ENCODE peak calls at places on chromosomes 7 and 10, in eight cellular contexts. W is K562, P is sigmoid colon, V is esophagus muscularis mucosa, T is ovary, Z is stomach, N is A549, G is upper lobe of left lung. Q is an unnamed sample.

GRCh38 chr10:79242620-79243152 is 104.6 kb upstream of the PPIF start:
- DNase-seq in W (no peak), P (peak), V (no peak), T (peak), Z (peak), N (no peak), G (peak), Q (no peak)

GRCh38 chr10:88064608-88065383 is 201.4 kb downstream of the PTEN start:
- DNase-seq in W (no peak), P (peak), V (peak), T (no peak), Z (peak), N (no peak), G (peak), Q (peak)

GRCh38 chr7:28900311-28900710 is 57.8 kb downstream of the TRIL start:
- DNase-seq in W (no peak), P (no peak), V (no peak), T (no peak), Z (no peak), N (no peak), G (no peak), Q (no peak)

GRCh38 chr7:11434371-11434770 is 397.6 kb downstream of the THSD7A start:
- DNase-seq in W (no peak), P (no peak), V (no peak), T (no peak), Z (no peak), N (no peak), G (no peak), Q (no peak)

GRCh38 chr10:60827791-60828488 is 49.7 kb downstream of the CDK1 start:
- DNase-seq in W (peak), P (no peak), V (no peak), T (no peak), Z (no peak), N (no peak), G (no peak), Q (no peak)

GRCh38 chr7:68146970-68147369 is 1150.3 kb downstream of the TYW1 start:
- DNase-seq in W (no peak), P (no peak), V (no peak), T (no peak), Z (no peak), N (no peak), G (no peak), Q (no peak)

GRCh38 chr10:47165711-47166404 is 134.1 kb upstream of the GDF10 start:
- DNase-seq in W (no peak), P (peak), V (peak), T (peak), Z (no peak), N (no peak), G (peak), Q (peak)

GRCh38 chr10:44261710-44262455 is 123.0 kb downstream of the CXCL12 start:
- DNase-seq in W (no peak), P (peak), V (peak), T (no peak), Z (no peak), N (no peak), G (no peak), Q (no peak)

GRCh38 chr10:98186681-98187080 is 52.2 kb downstream of the R3HCC1L start:
- DNase-seq in W (no peak), P (no peak), V (no peak), T (no peak), Z (no peak), N (no peak), G (no peak), Q (no peak)

GRCh38 chr10:71757450-71757918 is 15.8 kb downstream of the VSIR start:
- DNase-seq in W (no peak), P (no peak), V (no peak), T (no peak), Z (no peak), N (no peak), G (no peak), Q (no peak)

GRCh38 chr7:87152112-87152896 is at the start of gene DMTF1:
- DNase-seq in W (peak), P (peak), V (peak), T (peak), Z (peak), N (peak), G (peak), Q (peak)

GRCh38 chr10:88089498-88089897 is 226.1 kb downstream of the PTEN start:
- DNase-seq in W (no peak), P (no peak), V (no peak), T (no peak), Z (peak), N (no peak), G (peak), Q (no peak)

GRCh38 chr10:124739996-124740373 is 4.2 kb downstream of the FAM53B start:
- DNase-seq in W (no peak), P (no peak), V (no peak), T (peak), Z (no peak), N (no peak), G (no peak), Q (peak)

GRCh38 chr7:138625849-138626230 is 75.3 kb downstream of the SVOPL start:
- DNase-seq in W (no peak), P (no peak), V (no peak), T (no peak), Z (no peak), N (no peak), G (no peak), Q (no peak)

GRCh38 chr10:132544744-132545658 is 7.4 kb downstream of the INPP5A start:
- DNase-seq in W (peak), P (peak), V (no peak), T (peak), Z (no peak), N (no peak), G (no peak), Q (no peak)

GRCh38 chr7:27411145-27411544 is 168.5 kb downstream of the EVX1 start:
- DNase-seq in W (no peak), P (no peak), V (no peak), T (no peak), Z (no peak), N (no peak), G (no peak), Q (no peak)

GRCh38 chr7:80858141-80858903 is 60.5 kb downstream of the SEMA3C start:
- DNase-seq in W (no peak), P (no peak), V (no peak), T (no peak), Z (no peak), N (no peak), G (no peak), Q (no peak)

GRCh38 chr7:36032362-36032818 is 120.7 kb upstream of the EEPD1 start:
- DNase-seq in W (no peak), P (no peak), V (no peak), T (no peak), Z (no peak), N (no peak), G (no peak), Q (no peak)

GRCh38 chr7:51246258-51247245 is 70.1 kb downstream of the COBL start:
- DNase-seq in W (no peak), P (no peak), V (no peak), T (peak), Z (no peak), N (no peak), G (no peak), Q (no peak)

GRCh38 chr10:92011560-92012214 is 88.1 kb downstream of the BTAF1 start:
- DNase-seq in W (peak), P (no peak), V (no peak), T (no peak), Z (no peak), N (peak), G (no peak), Q (no peak)

GRCh38 chr10:103117247-103117646 is 75.8 kb downstream of the NT5C2 start:
- DNase-seq in W (no peak), P (no peak), V (no peak), T (no peak), Z (no peak), N (no peak), G (no peak), Q (no peak)

GRCh38 chr7:17546206-17546998 is 247.9 kb downstream of the AHR start:
- DNase-seq in W (no peak), P (no peak), V (no peak), T (no peak), Z (no peak), N (no peak), G (no peak), Q (no peak)

GRCh38 chr7:143171697-143172096 is 11.5 kb upstream of the TAS2R39 start:
- DNase-seq in W (no peak), P (no peak), V (no peak), T (no peak), Z (no peak), N (peak), G (no peak), Q (no peak)

GRCh38 chr10:43978091-43978490 is 329.4 kb upstream of the ZNF32 start:
- DNase-seq in W (no peak), P (no peak), V (no peak), T (no peak), Z (no peak), N (no peak), G (no peak), Q (no peak)

GRCh38 chr10:88989824-88990527 is 622 bp upstream of the FAS start:
- DNase-seq in W (no peak), P (peak), V (no peak), T (no peak), Z (peak), N (no peak), G (no peak), Q (no peak)

GRCh38 chr7:92650391-92650790 is 60.2 kb upstream of the FAM133B start:
- DNase-seq in W (no peak), P (no peak), V (no peak), T (no peak), Z (no peak), N (no peak), G (no peak), Q (no peak)

GRCh38 chr7:92647652-92648051 is 57.5 kb upstream of the FAM133B start:
- DNase-seq in W (no peak), P (no peak), V (no peak), T (no peak), Z (no peak), N (no peak), G (no peak), Q (no peak)

GRCh38 chr7:92645531-92646061 is 55.4 kb upstream of the FAM133B start:
- DNase-seq in W (no peak), P (no peak), V (no peak), T (no peak), Z (peak), N (peak), G (no peak), Q (no peak)

GRCh38 chr7:92646966-92647625 is 56.9 kb upstream of the FAM133B start:
- DNase-seq in W (no peak), P (no peak), V (no peak), T (no peak), Z (no peak), N (no peak), G (no peak), Q (no peak)

DNA sequence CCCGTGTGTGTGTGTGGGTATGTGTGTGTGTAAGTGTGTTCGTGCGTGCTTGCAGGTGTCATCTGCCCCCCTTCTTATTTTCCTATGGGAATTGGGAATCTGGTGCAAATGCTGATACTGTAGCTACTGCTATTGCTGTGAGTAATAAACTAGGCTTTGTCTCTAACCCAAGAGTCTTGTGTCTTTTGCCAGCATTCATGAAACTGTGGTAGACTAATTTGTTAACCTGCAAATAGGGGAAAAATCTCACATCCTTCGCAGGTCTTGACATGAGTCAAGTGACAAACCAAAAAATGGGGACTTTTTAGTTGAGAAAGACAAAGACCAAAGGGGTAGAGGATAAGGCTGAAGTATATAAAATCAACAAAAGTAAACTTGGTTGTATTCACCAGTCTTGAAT is 57.9 kb upstream of the FAM133B start:
- DNase-seq in W (no peak), P (no peak), V (no peak), T (no peak), Z (no peak), N (no peak), G (no peak), Q (no peak)
- TF ChIP-seq EP300 in W (no peak), P (no peak), V (no peak), T (no peak), Z (no peak), N (no peak), G (no peak), Q (no peak)

DNA sequence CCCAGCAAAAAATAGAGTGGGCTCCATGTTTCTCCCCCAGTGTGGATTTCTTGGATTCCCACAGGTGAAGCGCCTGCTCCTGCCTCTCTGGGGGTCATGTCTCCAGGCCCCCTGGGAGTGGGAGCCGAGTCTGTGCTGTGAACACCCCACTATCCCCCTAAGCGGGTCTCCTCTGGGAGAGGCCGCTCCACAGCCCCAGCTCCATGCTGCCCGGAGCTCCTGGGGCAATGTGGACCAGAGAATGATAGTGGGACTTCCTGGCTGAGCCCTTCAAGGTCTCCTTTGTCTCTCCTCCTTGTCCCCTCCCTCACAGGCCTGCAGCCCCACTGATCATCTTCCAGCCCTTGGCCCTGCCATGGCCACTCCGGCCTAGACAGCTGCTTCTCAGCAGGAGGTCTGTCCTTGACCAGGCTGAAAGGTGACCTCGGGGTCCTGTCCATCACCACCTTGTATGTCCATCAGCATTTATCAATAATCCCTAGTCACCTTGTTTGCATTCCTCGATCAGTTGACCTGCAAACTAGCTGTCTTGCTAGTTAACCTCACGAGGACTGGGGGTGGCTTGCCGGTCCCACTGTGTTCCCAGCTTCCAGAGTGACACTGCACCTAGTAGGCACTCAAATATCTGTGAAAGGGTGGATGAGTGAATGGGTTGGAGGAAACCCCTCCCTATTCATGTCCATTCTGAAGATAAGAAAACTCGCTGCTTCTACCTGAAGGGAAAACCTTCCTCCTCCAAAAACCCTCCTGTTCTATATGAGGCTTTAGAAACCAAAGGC is 776 bp upstream of the CALML3 start:
- DNase-seq in W (no peak), P (peak), V (no peak), T (peak), Z (peak), N (no peak), G (no peak), Q (no peak)
- H3K4me3 ChIP-seq in W (no peak), P (no peak), V (no peak), T (no peak), Z (no peak), N (no peak), G (no peak), Q (no peak)

DNA sequence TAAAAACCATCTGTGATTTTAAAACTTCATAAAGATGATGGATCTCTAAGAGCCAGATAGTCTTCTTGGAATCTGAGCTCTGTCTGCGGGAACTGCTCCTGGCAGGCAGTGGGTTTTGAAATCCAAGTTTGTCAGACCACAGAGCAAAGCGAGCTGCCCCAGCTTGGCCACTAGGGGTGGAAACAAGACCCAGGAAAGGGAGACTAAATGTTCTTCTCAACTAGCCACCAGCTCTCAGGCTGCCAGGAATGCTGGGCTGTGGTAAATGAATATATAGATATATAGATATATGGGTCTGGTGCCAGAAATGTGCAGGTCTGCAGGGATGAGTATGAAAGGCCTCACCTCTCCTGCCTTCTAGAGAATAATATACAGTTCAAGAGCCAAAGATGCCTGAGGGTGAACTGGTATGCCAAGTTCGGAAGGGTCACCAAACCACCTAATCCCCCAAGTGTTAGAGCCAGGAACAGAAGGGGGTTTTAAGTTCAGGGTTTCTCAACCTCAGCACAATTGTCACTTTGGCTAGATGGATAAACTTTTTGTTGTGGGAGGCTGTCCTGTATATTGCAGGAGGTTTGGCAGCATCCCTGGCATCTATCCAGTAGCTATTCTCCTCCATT is 208.7 kb downstream of the KCNMA1 start:
- DNase-seq in W (no peak), P (peak), V (no peak), T (peak), Z (peak), N (peak), G (no peak), Q (no peak)
- TF ChIP-seq CTCF in W (peak), P (no peak), V (peak), T (no peak), Z (no peak), N (peak), G (no peak), Q (no peak)

GRCh38 chr10:33136781-33137180 is 178.8 kb upstream of the ITGB1 start:
- DNase-seq in W (no peak), P (no peak), V (no peak), T (no peak), Z (no peak), N (no peak), G (no peak), Q (no peak)
- TF ChIP-seq EP300 in W (no peak), P (no peak), V (no peak), T (no peak), Z (no peak), N (no peak), G (no peak), Q (no peak)

GRCh38 chr7:151409555-151410404 is at the start of gene WDR86:
- DNase-seq in W (no peak), P (peak), V (no peak), T (no peak), Z (no peak), N (no peak), G (no peak), Q (no peak)

GRCh38 chr7:151410405-151411390 is 860 bp upstream of the WDR86 start:
- DNase-seq in W (no peak), P (peak), V (no peak), T (no peak), Z (no peak), N (no peak), G (no peak), Q (no peak)

GRCh38 chr7:151408498-151408838 is 1.4 kb downstream of the WDR86 start:
- DNase-seq in W (no peak), P (no peak), V (no peak), T (no peak), Z (no peak), N (no peak), G (no peak), Q (no peak)

GRCh38 chr7:151406886-151407583 is 2.8 kb downstream of the WDR86 start:
- DNase-seq in W (no peak), P (peak), V (no peak), T (no peak), Z (no peak), N (no peak), G (no peak), Q (no peak)

GRCh38 chr7:151408839-151409554 is 841 bp downstream of the WDR86 start:
- DNase-seq in W (no peak), P (peak), V (no peak), T (no peak), Z (no peak), N (no peak), G (no peak), Q (no peak)
- H3K4me3 ChIP-seq in W (no peak), P (peak), V (peak), T (peak), Z (peak), N (no peak), G (peak), Q (peak)

GRCh38 chr7:31648288-31648687 is 38.7 kb upstream of the PPP1R17 start:
- DNase-seq in W (no peak), P (no peak), V (no peak), T (no peak), Z (no peak), N (no peak), G (no peak), Q (no peak)
- TF ChIP-seq CTCF in W (no peak), P (no peak), V (no peak), T (no peak), Z (no peak), N (peak), G (no peak), Q (no peak)

DNA sequence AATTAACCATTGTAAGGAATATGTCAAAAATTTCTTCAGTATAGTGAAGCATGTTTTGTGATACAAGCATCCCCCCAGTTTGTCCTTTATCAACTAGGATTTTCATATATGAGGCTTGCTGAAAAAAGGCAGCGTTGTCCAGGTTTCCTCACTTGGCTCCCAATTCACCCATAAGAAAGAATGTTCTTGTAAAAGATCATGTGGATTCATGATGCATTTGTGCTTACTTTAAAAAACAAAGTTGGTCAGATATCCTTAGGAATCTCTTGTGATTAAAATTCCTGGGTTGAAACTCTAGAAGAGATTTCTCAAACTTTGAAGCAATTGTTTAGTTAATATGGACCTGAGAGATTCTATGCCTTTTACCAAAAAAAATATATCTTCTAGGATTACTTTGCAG is 181.8 kb downstream of the KIAA1217 start:
- DNase-seq in W (no peak), P (no peak), V (no peak), T (no peak), Z (no peak), N (no peak), G (no peak), Q (no peak)
- TF ChIP-seq EP300 in W (no peak), P (no peak), V (no peak), T (no peak), Z (no peak), N (no peak), G (no peak), Q (no peak)